ENCODE peak calls at places on chromosomes 2 and 18, in ten cellular contexts. E, K, A, X, B, J, D, N, O and U are unnamed samples. For H3K36me3 and H3K4me1, the result is how much of the 10 kb centered on the place peaks cover.

GRCh38 chr2:46041434-46041833 is 255.8 kb upstream of the EPAS1 start:
- DNase-seq in O (no peak), J (no peak), E (no peak), A (no peak), B (no peak), K (peak), X (no peak), D (no peak), N (no peak), U (no peak)

GRCh38 chr2:127683766-127684165 is 8.4 kb upstream of the LIMS2 start:
- DNase-seq in D (no peak), B (peak), A (no peak), E (no peak), J (no peak), O (no peak), X (no peak), N (no peak), K (peak), U (no peak)

GRCh38 chr18:67726882-67727281 is 210.4 kb upstream of the DSEL start:
- DNase-seq in X (no peak), O (no peak), E (no peak), K (no peak), J (no peak), A (no peak), N (no peak), B (no peak), D (no peak), U (no peak)

GRCh38 chr2:227411320-227411989 is 23.7 kb upstream of the SCYGR1 start:
- DNase-seq in O (no peak), B (no peak), X (no peak), A (no peak), N (no peak), E (no peak), K (peak), J (no peak), D (no peak), U (no peak)

GRCh38 chr2:133377599-133377998 is 190.7 kb downstream of the NCKAP5 start:
- DNase-seq in D (no peak), J (no peak), K (no peak), X (no peak), O (no peak), N (no peak), E (no peak), B (no peak), A (no peak), U (no peak)

GRCh38 chr2:157184161-157184910 is 73.2 kb upstream of the GALNT5 start:
- DNase-seq in A (no peak), D (no peak), B (no peak), N (no peak), X (no peak), K (peak), O (no peak), E (no peak), J (no peak), U (no peak)

GRCh38 chr2:238376884-238377391 is 49.8 kb upstream of the ASB1 start:
- DNase-seq in N (no peak), X (no peak), O (no peak), K (peak), B (no peak), D (no peak), E (no peak), A (no peak), J (no peak), U (no peak)

GRCh38 chr2:30259071-30259470 is 27.7 kb downstream of the LBH start:
- DNase-seq in B (no peak), K (no peak), A (no peak), X (no peak), O (no peak), D (no peak), N (no peak), E (no peak), J (no peak), U (no peak)

GRCh38 chr2:47307066-47307465 is 95.9 kb upstream of the MSH2 start:
- DNase-seq in E (no peak), B (no peak), A (no peak), K (peak), N (no peak), X (no peak), O (no peak), J (no peak), D (no peak), U (no peak)

GRCh38 chr2:220753486-220753885 is 818.6 kb downstream of the EPHA4 start:
- DNase-seq in K (no peak), X (no peak), J (no peak), A (no peak), E (no peak), B (no peak), O (no peak), N (no peak), D (no peak), U (no peak)

GRCh38 chr2:46469116-46469515 is 10.2 kb upstream of the TMEM247 start:
- DNase-seq in K (peak), J (no peak), O (no peak), A (no peak), D (no peak), E (no peak), B (no peak), X (no peak), N (no peak), U (no peak)

GRCh38 chr2:154696771-154697170 is 1.7 kb upstream of the KCNJ3 start:
- DNase-seq in D (no peak), E (no peak), B (no peak), N (no peak), O (no peak), X (no peak), A (no peak), J (no peak), K (no peak), U (no peak)

DNA sequence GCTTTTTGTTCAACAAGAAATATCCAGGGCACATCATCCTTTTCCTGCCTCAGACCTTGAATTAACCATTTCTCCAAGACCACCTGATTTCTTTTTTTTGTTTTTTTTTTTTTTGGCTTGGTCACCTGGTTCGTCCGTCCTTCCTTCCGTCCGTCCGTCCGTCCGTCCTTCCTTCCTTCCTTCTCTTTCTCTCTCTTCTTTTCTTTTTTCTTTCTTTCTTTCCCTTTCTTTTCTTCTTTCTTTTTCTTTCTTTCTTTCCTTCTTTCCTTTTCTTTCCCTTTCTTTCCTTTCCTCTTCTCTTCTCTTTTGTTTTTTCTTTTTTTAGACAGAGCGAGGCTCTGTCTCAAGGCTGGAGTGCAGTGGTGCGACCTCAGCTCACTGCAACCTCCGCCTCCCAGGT is 80.7 kb downstream of the TET3 start:
- DNase-seq in J (no peak), K (no peak), O (no peak), E (no peak), X (no peak), A (no peak), N (no peak), D (no peak), B (no peak), U (no peak)
- H3K36me3 ChIP-seq in J (under half), K (under half), O (under half), E (under half), X (under half), A (under half), N (under half), D (under half), B (under half), U (under half)

DNA sequence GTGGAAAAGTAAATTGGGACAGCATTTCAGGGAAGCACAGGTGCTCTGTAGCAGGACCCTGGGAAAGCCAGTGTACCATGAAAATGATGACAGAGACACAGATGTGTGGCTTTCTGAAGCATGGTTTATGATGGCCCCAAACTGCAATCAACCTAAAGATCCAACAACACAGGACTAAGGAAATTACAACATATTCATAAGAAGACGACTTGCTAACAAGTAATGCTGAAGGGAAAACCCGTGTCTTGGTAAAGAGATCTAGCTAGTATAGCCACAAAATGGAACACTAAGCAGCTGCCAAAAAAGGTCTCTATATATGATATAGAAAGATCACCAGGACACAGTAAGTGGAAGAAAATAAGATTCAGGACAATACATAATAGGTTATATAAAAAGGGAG is 53.2 kb downstream of the UXS1 start:
- DNase-seq in D (no peak), E (no peak), O (no peak), K (no peak), B (no peak), N (no peak), A (no peak), J (no peak), X (no peak), U (no peak)
- H3K4me1 ChIP-seq in D (under half), E (under half), O (under half), K (under half), B (under half), N (under half), A (under half), J (half or more), X (under half), U (under half)

GRCh38 chr2:86074811-86075210 is 30.9 kb downstream of the POLR1A start:
- DNase-seq in A (no peak), X (no peak), N (no peak), D (no peak), B (no peak), E (no peak), K (no peak), O (no peak), J (no peak), U (no peak)
- H3K36me3 ChIP-seq in A (under half), X (under half), N (under half), D (under half), B (under half), E (half or more), K (under half), O (under half), J (under half), U (under half)

DNA sequence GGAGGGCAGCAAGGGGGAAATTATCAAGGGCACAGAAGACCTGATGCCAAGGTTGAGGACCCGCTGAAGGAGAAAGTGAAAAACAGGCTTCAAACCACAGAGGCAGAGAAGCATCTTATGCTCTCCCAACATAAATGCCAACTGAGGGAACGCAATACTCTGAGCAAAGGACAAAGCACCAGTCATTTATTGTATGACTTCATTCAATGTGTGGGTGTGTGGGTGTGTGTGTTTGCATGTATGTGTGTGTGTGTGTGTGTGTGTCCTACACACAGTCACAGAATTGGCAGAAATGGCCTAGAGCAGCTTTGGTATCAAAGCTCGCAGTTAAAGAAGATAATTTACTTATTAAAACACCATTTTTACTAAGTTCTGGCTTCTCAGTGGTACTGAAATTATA is 51.4 kb downstream of the UXS1 start:
- DNase-seq in D (no peak), X (no peak), J (no peak), A (no peak), O (no peak), E (no peak), B (no peak), N (no peak), K (peak), U (no peak)
- H3K4me1 ChIP-seq in D (under half), X (half or more), J (half or more), A (under half), O (under half), E (under half), B (under half), N (under half), K (under half), U (under half)

DNA sequence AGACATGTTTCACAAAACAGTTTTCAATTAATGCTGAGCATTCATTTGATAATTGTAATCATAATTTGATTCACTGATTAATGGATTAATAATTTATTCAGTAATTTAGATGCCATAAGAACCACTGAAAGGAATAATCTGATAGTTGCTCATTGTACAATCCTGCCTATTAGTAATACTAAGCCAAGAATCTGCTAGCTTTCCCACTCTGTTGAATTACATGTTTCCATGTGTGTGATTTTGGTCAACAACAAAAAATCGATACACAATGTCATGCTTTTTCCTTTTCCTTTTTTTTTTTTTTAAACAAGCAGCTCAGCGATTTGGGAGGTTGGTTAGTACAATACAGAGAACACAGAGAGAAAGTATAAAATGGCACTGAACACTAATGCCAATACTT is 25.9 kb downstream of the ARL5A start:
- DNase-seq in E (no peak), J (no peak), K (no peak), O (no peak), B (no peak), A (no peak), X (no peak), D (no peak), N (no peak), U (no peak)
- H3K36me3 ChIP-seq in E (half or more), J (under half), K (under half), O (under half), B (under half), A (under half), X (under half), D (under half), N (under half), U (under half)

GRCh38 chr2:201129044-201129505 is 13.1 kb downstream of the CFLAR start:
- DNase-seq in D (no peak), B (no peak), O (no peak), K (peak), J (no peak), E (peak), X (no peak), N (no peak), A (peak), U (peak)

GRCh38 chr2:201130524-201131186 is 14.7 kb downstream of the CFLAR start:
- DNase-seq in B (no peak), K (peak), J (no peak), O (no peak), E (no peak), D (no peak), X (no peak), A (no peak), N (peak), U (no peak)

GRCh38 chr2:201127570-201127969 is 11.6 kb downstream of the CFLAR start:
- DNase-seq in K (peak), N (peak), X (no peak), B (peak), J (no peak), O (no peak), D (no peak), A (no peak), E (no peak), U (no peak)

GRCh38 chr2:201126308-201127127 is 10.6 kb downstream of the CFLAR start:
- DNase-seq in B (no peak), D (no peak), X (no peak), K (peak), O (no peak), J (no peak), E (no peak), N (no peak), A (no peak), U (no peak)

DNA sequence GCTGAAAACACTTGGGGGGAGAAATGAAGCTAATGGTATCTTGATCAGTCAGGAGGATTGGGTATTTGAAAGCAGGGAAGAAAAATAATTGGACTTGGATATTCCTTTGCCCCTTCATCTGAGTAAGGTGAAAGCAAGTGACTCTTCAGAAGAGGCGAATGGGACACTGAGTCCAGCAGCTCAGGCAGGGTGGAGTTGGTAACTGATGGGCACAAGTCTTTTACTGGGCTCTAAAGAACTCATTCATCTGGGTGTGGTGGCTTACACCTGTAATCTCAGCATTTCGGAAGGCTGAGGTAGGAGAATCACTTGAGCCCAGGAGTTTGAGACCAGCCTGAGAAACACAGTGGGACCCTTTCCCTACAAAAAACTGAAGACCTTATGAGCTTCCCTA is 11.2 kb downstream of the CFLAR start:
- DNase-seq in O (no peak), N (no peak), J (no peak), B (no peak), A (peak), E (no peak), D (no peak), X (no peak), K (no peak), U (peak)
- H3K4me1 ChIP-seq in O (under half), N (half or more), J (half or more), B (half or more), A (half or more), E (half or more), D (half or more), X (half or more), K (under half), U (half or more)

DNA sequence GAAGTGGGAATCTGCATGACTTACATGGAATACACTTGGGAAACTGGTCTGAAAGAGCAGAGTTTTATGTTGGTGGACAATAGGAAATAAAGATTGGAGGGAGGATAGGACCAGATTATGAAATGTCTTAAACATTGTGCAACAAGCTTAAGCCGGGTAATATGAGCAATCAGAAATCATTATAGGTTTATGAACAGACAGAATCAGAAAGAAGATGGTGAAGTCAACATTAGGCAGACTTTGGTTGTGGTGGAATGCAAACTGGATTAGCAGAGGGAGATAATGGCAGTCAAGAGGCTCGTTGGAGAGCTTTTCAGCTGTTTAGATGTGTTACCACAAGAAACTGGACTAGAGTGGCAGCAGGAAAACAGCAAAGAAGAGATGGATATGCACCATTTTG is 43.5 kb downstream of the CRIM1 start:
- DNase-seq in B (no peak), O (no peak), N (no peak), D (no peak), A (no peak), X (no peak), E (no peak), K (no peak), J (no peak), U (no peak)
- H3K36me3 ChIP-seq in B (under half), O (under half), N (under half), D (under half), A (under half), X (under half), E (under half), K (under half), J (under half), U (under half)